ENCODE peak calls at places on chromosomes 11 and 22, in seven cellular contexts. E is suprapubic skin, A is sigmoid colon, T is GM12878, O is stomach, R is H1, P is transverse colon. U is an unnamed sample.
A peak's percentile ranks its signal among the peaks of the same experiment; 100 is the strongest.

GRCh38 chr22:30036656-30037055 is 43.6 kb upstream of the HORMAD2 start:
- DNase-seq in E (no peak), A (no peak), P (no peak), O (no peak), R (no peak), T (no peak), U (no peak)

GRCh38 chr11:126588630-126589491 is 233.4 kb downstream of the ST3GAL4 start:
- DNase-seq in E (no peak), P (no peak), R (no peak), T (no peak), O (no peak), A (no peak), U (no peak)

GRCh38 chr22:21947040-21948014 is 5.3 kb downstream of the PPM1F start:
- DNase-seq in E (no peak), A (no peak), P (no peak), O (no peak), R (no peak), T (no peak), U (no peak)

GRCh38 chr11:15707971-15708370 is 593.2 kb downstream of the INSC start:
- DNase-seq in P (peak; percentile 17), O (peak; percentile 72), T (no peak), A (no peak), E (peak; percentile 74), R (no peak), U (peak; percentile 26)

GRCh38 chr11:57698843-57699365 is 13.1 kb downstream of the MED19 start:
- DNase-seq in R (no peak), E (no peak), T (no peak), P (no peak), A (no peak), O (no peak), U (no peak)

GRCh38 chr11:126628790-126629621 is 273.5 kb downstream of the ST3GAL4 start:
- DNase-seq in A (no peak), R (no peak), P (no peak), T (no peak), E (no peak), O (no peak), U (no peak)

GRCh38 chr11:44630511-44631210 is 65.2 kb downstream of the CD82 start:
- DNase-seq in A (peak; percentile 57), P (peak; percentile 5), R (no peak), E (peak; percentile 42), T (no peak), O (peak; percentile 7), U (no peak)

GRCh38 chr11:12537778-12538401 is 136.3 kb upstream of the TEAD1 start:
- DNase-seq in A (peak; percentile 84), O (peak; percentile 25), T (no peak), R (no peak), E (no peak), P (no peak), U (no peak)

GRCh38 chr11:62008177-62008576 is 40.7 kb upstream of the FTH1 start:
- DNase-seq in E (no peak), A (no peak), T (no peak), P (no peak), R (no peak), O (no peak), U (no peak)

GRCh38 chr11:130516175-130516867 is 67.9 kb downstream of the ADAMTS15 start:
- DNase-seq in T (no peak), R (no peak), O (no peak), E (no peak), A (no peak), P (no peak), U (no peak)

GRCh38 chr11:32438346-32438882 is 3.1 kb upstream of the WT1 start:
- DNase-seq in T (no peak), R (no peak), O (no peak), E (no peak), A (no peak), P (no peak), U (no peak)

GRCh38 chr11:94513091-94513490 is 830 bp downstream of the C11orf97 start:
- DNase-seq in O (no peak), P (peak; percentile 38), T (no peak), A (no peak), R (no peak), E (no peak), U (no peak)

GRCh38 chr11:47961383-47961782 is 19.0 kb upstream of the PTPRJ start:
- DNase-seq in P (no peak), A (no peak), O (no peak), E (no peak), T (no peak), R (no peak), U (peak; percentile 26)

GRCh38 chr11:92967178-92967577 is 2.3 kb upstream of the MTNR1B start:
- DNase-seq in A (no peak), T (no peak), R (no peak), O (no peak), P (no peak), E (no peak), U (no peak)

GRCh38 chr11:6403539-6403938 is 13.3 kb downstream of the SMPD1 start:
- DNase-seq in R (no peak), A (no peak), T (no peak), E (no peak), O (no peak), P (no peak), U (peak; percentile 78)

GRCh38 chr11:298406-299065 is 790 bp downstream of the IFITM5 start:
- DNase-seq in O (no peak), E (peak; percentile 70), A (peak; percentile 68), P (peak; percentile 14), T (no peak), R (no peak), U (peak; percentile 69)

GRCh38 chr22:17171313-17172171 is 12.5 kb upstream of the HDHD5 start:
- DNase-seq in E (peak; percentile 92), O (peak; percentile 90), R (peak; percentile 79), A (peak; percentile 93), P (peak; percentile 92), T (no peak), U (peak; percentile 93)

GRCh38 chr11:96075532-96075959 is 151.6 kb upstream of the MTMR2 start:
- DNase-seq in E (no peak), A (no peak), O (no peak), R (no peak), T (peak; percentile 74), P (no peak), U (no peak)

DNA sequence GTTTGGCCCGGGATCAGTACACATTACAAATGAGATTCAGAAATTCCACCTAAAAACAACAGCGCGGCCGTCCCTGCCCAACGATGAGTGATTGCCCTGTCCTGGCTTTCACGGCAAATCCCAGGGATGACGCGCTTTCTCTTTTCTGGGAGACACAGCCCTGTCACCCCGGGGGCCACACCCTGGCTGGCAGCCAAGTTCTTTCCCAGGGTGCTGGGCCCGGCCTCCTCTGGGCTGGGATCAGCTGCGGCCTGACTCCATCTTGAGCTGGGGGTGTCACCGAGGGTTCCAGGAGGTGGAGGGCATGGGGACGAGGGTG is 82.7 kb downstream of the FBLN1 start:
- DNase-seq in O (no peak), R (no peak), P (no peak), A (no peak), T (no peak), E (no peak), U (peak; percentile 67)
- TF ChIP-seq POLR2AphosphoS5 in O (no peak), R (no peak), P (no peak), A (no peak), T (no peak), E (no peak), U (no peak)

GRCh38 chr11:2202071-2202899 is 30.7 kb upstream of the TH start:
- DNase-seq in R (no peak), T (no peak), A (peak; percentile 52), O (peak; percentile 88), E (peak; percentile 87), P (peak; percentile 84), U (peak; percentile 89)
- TF ChIP-seq EP300 in R (no peak), T (no peak), A (no peak), O (no peak), E (no peak), P (no peak), U (no peak)

GRCh38 chr22:41688365-41689211 is at the start of gene SNU13:
- DNase-seq in R (no peak), O (peak; percentile 94), P (peak; percentile 95), E (peak; percentile 96), T (peak; percentile 73), A (peak; percentile 97), U (peak; percentile 96)
- TF ChIP-seq POLR2A in R (peak; percentile 57), O (no peak), P (peak; percentile 91), E (peak; percentile 75), T (peak; percentile 90), A (peak; percentile 68), U (peak; percentile 73)

DNA sequence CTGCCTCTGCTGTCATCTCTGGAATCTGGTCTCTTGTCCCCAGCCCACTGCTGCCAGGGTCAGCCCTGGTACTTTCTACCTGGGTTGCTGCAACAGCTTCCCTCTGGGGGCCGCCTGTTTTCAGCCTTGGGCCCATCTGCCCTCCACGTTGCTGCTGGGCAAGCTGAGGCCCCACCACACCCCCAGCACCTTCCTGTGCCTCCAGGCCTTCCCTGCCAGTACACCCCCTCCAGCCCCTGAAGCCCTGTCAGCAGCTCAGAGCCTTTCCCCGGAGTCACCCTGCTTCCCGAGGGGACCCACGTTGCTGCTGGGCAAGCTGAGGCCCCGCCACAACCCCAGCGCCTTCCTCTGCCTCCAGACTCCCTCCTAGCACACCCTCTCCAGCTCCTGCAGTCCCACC is 3.3 kb upstream of the SAMM50 start:
- DNase-seq in E (no peak), P (no peak), T (no peak), R (no peak), A (no peak), O (no peak), U (no peak)
- TF ChIP-seq POLR2AphosphoS5 in E (no peak), P (no peak), T (no peak), R (peak; percentile 31), A (no peak), O (no peak), U (no peak)